ENCODE peak calls at places on chromosomes 4 and X, in four cellular contexts. One of them, this sample, is unnamed.

GRCh38 chr4:76198411-76199237 is 15.0 kb downstream of the SCARB2 start:
- DNase-seq in hepatocyte: peak; percentile 88
- DNase-seq in colonic mucosa: peak; percentile 86
- DNase-seq in SJSA1: peak; percentile 77
- DNase-seq in this sample: peak; percentile 52

GRCh38 chrX:54640721-54641120 is 110.7 kb downstream of the GNL3L start:
- DNase-seq in hepatocyte: peak; percentile 14
- DNase-seq in colonic mucosa: no peak
- DNase-seq in SJSA1: no peak
- DNase-seq in this sample: no peak

GRCh38 chr4:120616041-120616440 is 306.5 kb downstream of the PRDM5 start:
- DNase-seq in hepatocyte: no peak
- DNase-seq in colonic mucosa: no peak
- DNase-seq in SJSA1: no peak
- DNase-seq in this sample: no peak

GRCh38 chr4:186920486-186920885 is 196.8 kb upstream of the FAT1 start:
- DNase-seq in hepatocyte: no peak
- DNase-seq in colonic mucosa: no peak
- DNase-seq in SJSA1: no peak
- DNase-seq in this sample: no peak

GRCh38 chr4:94635172-94635571 is 122.6 kb upstream of the BMPR1B start:
- DNase-seq in hepatocyte: no peak
- DNase-seq in colonic mucosa: no peak
- DNase-seq in SJSA1: no peak
- DNase-seq in this sample: no peak

GRCh38 chr4:173301518-173302201 is 32.5 kb downstream of the HMGB2 start:
- DNase-seq in hepatocyte: peak; percentile 51
- DNase-seq in colonic mucosa: no peak
- DNase-seq in SJSA1: no peak
- DNase-seq in this sample: peak; percentile 38

GRCh38 chr4:46586566-46586965 is 196.6 kb upstream of the GABRA2 start:
- DNase-seq in hepatocyte: no peak
- DNase-seq in colonic mucosa: no peak
- DNase-seq in SJSA1: no peak
- DNase-seq in this sample: peak; percentile 13

GRCh38 chr4:56958111-56958517 is 19.3 kb downstream of the NOA1 start:
- DNase-seq in hepatocyte: peak; percentile 53
- DNase-seq in colonic mucosa: peak; percentile 69
- DNase-seq in SJSA1: peak; percentile 71
- DNase-seq in this sample: no peak

GRCh38 chr4:102163404-102164140 is 181.7 kb downstream of the SLC39A8 start:
- DNase-seq in hepatocyte: no peak
- DNase-seq in colonic mucosa: no peak
- DNase-seq in SJSA1: no peak
- DNase-seq in this sample: peak; percentile 2

GRCh38 chr4:112270643-112271484 is 14.8 kb downstream of the TIFA start:
- DNase-seq in hepatocyte: no peak
- DNase-seq in colonic mucosa: no peak
- DNase-seq in SJSA1: no peak
- DNase-seq in this sample: no peak

GRCh38 chr4:85901500-85901899 is 426.6 kb downstream of the ARHGAP24 start:
- DNase-seq in hepatocyte: no peak
- DNase-seq in colonic mucosa: no peak
- DNase-seq in SJSA1: no peak
- DNase-seq in this sample: no peak

GRCh38 chr4:2402053-2402452 is 16.4 kb downstream of the ZFYVE28 start:
- DNase-seq in hepatocyte: peak; percentile 90
- DNase-seq in colonic mucosa: peak; percentile 91
- DNase-seq in SJSA1: no peak
- DNase-seq in this sample: peak; percentile 94

GRCh38 chr4:56211202-56211601 is 176.1 kb downstream of the AASDH start:
- DNase-seq in hepatocyte: no peak
- DNase-seq in colonic mucosa: no peak
- DNase-seq in SJSA1: no peak
- DNase-seq in this sample: peak; percentile 13

GRCh38 chrX:34350552-34350951 is 218.4 kb upstream of the FAM47A start:
- DNase-seq in hepatocyte: no peak
- DNase-seq in colonic mucosa: no peak
- DNase-seq in SJSA1: no peak
- DNase-seq in this sample: no peak

GRCh38 chr4:113610542-113610941 is 151.0 kb downstream of the CAMK2D start:
- DNase-seq in hepatocyte: no peak
- DNase-seq in colonic mucosa: no peak
- DNase-seq in SJSA1: no peak
- DNase-seq in this sample: no peak

GRCh38 chrX:111265506-111265905 is 4.8 kb downstream of the CAPN6 start:
- DNase-seq in hepatocyte: no peak
- DNase-seq in colonic mucosa: no peak
- DNase-seq in SJSA1: no peak
- DNase-seq in this sample: no peak

GRCh38 chrX:129982300-129983246 is at the start of gene BCORL1:
- DNase-seq in hepatocyte: peak; percentile 93
- DNase-seq in colonic mucosa: peak; percentile 88
- DNase-seq in SJSA1: peak; percentile 91
- DNase-seq in this sample: peak; percentile 94

GRCh38 chr4:63620271-63620670 is 789.0 kb downstream of the TECRL start:
- DNase-seq in hepatocyte: no peak
- DNase-seq in colonic mucosa: no peak
- DNase-seq in SJSA1: no peak
- DNase-seq in this sample: no peak

GRCh38 chr4:165343353-165344191 is 16.1 kb downstream of the MSMO1 start:
- DNase-seq in hepatocyte: peak; percentile 37
- DNase-seq in colonic mucosa: no peak
- DNase-seq in SJSA1: no peak
- DNase-seq in this sample: peak; percentile 24

GRCh38 chr4:59971952-59972351 is 1228.2 kb upstream of the ADGRL3 start:
- DNase-seq in hepatocyte: no peak
- DNase-seq in colonic mucosa: no peak
- DNase-seq in SJSA1: no peak
- DNase-seq in this sample: no peak

GRCh38 chr4:41579556-41579955 is 41.6 kb downstream of the LIMCH1 start:
- DNase-seq in hepatocyte: no peak
- DNase-seq in colonic mucosa: no peak
- DNase-seq in SJSA1: no peak
- DNase-seq in this sample: no peak

GRCh38 chr4:20764353-20764752 is 64.1 kb downstream of the PACRGL start:
- DNase-seq in hepatocyte: no peak
- DNase-seq in colonic mucosa: no peak
- DNase-seq in SJSA1: no peak
- DNase-seq in this sample: no peak

GRCh38 chrX:16436348-16437188 is 213.4 kb upstream of the S100G start:
- DNase-seq in hepatocyte: peak; percentile 89
- DNase-seq in colonic mucosa: peak; percentile 84
- DNase-seq in SJSA1: peak; percentile 71
- DNase-seq in this sample: peak; percentile 91

GRCh38 chrX:115560978-115561604 is at the start of gene PLS3:
- DNase-seq in hepatocyte: peak; percentile 93
- DNase-seq in colonic mucosa: peak; percentile 84
- DNase-seq in SJSA1: peak; percentile 90
- DNase-seq in this sample: peak; percentile 93

GRCh38 chrX:24235084-24235710 is 78.7 kb downstream of the SUPT20HL2 start:
- DNase-seq in hepatocyte: no peak
- DNase-seq in colonic mucosa: no peak
- DNase-seq in SJSA1: no peak
- DNase-seq in this sample: no peak

GRCh38 chr4:144962300-144962699 is 135.7 kb downstream of the ANAPC10 start:
- DNase-seq in hepatocyte: no peak
- DNase-seq in colonic mucosa: no peak
- DNase-seq in SJSA1: no peak
- DNase-seq in this sample: no peak

DNA sequence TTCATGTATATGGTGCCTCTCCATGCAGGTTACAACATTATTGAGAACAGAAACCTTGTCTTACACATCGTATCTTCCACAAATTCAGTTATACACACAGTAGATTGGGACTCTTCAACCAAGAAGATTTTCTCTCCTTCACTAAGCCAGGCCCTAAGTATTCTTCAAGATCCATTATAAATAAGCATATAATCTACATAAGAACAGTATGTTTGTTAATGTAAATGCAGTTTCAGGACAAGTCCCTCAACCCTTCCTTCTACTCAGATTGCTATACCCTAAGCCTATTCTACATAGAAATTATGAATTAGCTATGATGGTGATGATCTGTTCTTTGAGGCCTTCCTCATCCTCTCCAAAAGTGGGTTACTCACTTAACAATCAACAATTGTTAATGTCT is 41.2 kb downstream of the COL4A6 start:
- DNase-seq in hepatocyte: no peak
- DNase-seq in colonic mucosa: no peak
- DNase-seq in SJSA1: no peak
- DNase-seq in this sample: no peak
- H3K27ac ChIP-seq in hepatocyte: peak overlapping the region; percentile 83
- H3K27ac ChIP-seq in colonic mucosa: no peak overlapping the region
- H3K27ac ChIP-seq in SJSA1: no peak overlapping the region
- H3K27ac ChIP-seq in this sample: no peak overlapping the region

DNA sequence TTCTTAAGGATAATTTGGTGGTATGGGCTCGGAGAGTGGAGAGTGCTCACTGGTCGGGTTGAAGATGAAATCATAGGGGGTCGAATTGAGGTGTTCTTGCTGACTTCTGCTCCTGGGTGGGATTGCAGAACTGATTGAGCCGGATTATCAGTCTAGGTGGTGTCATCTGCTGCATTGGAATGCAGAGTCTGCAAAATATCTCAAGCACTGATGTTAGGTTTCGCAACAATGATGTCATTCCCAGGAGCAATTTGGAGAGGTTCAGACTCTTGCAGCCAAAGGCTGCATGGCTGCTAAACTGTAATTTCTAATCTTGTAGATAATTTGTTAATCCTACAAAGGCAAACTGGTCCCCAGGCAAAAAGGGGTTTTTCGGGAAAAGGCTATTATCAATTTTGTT is 67.7 kb downstream of the RHOH start:
- DNase-seq in hepatocyte: peak; percentile 37
- DNase-seq in colonic mucosa: no peak
- DNase-seq in SJSA1: no peak
- DNase-seq in this sample: no peak
- H3K27ac ChIP-seq in hepatocyte: no peak overlapping the region
- H3K27ac ChIP-seq in colonic mucosa: no peak overlapping the region
- H3K27ac ChIP-seq in SJSA1: no peak overlapping the region
- H3K27ac ChIP-seq in this sample: no peak overlapping the region

GRCh38 chr4:55079451-55080173 is 45.8 kb downstream of the KDR start:
- DNase-seq in hepatocyte: no peak
- DNase-seq in colonic mucosa: no peak
- DNase-seq in SJSA1: no peak
- DNase-seq in this sample: no peak

GRCh38 chr4:55075823-55076418 is 49.5 kb downstream of the KDR start:
- DNase-seq in hepatocyte: peak; percentile 15
- DNase-seq in colonic mucosa: no peak
- DNase-seq in SJSA1: no peak
- DNase-seq in this sample: peak; percentile 56

GRCh38 chr4:55077577-55077976 is 47.8 kb downstream of the KDR start:
- DNase-seq in hepatocyte: no peak
- DNase-seq in colonic mucosa: no peak
- DNase-seq in SJSA1: no peak
- DNase-seq in this sample: no peak

GRCh38 chr4:55080174-55080865 is 45.1 kb downstream of the KDR start:
- DNase-seq in hepatocyte: no peak
- DNase-seq in colonic mucosa: no peak
- DNase-seq in SJSA1: no peak
- DNase-seq in this sample: no peak

DNA sequence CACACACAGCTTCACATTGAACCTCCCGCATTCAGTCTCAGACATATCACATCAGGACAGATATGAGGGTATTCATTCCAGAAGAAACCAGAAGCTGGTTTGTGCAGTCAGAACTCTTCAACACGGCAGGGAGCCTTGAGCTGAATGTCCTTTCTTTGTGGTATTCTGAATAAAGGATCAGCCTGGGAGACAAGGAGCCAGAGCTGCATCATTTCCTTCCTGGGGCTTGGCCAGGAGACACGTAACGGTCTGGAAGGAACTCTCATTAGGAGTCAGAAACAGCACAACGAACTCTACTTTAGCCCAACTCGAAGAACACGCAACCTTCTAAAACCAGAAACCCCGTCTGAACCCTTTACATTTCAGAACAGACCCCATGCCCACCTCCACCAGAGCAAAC is 46.4 kb downstream of the KDR start:
- DNase-seq in hepatocyte: no peak
- DNase-seq in colonic mucosa: no peak
- DNase-seq in SJSA1: no peak
- DNase-seq in this sample: peak; percentile 63
- H3K27ac ChIP-seq in hepatocyte: peak overlapping the region; percentile 19
- H3K27ac ChIP-seq in colonic mucosa: no peak overlapping the region
- H3K27ac ChIP-seq in SJSA1: no peak overlapping the region
- H3K27ac ChIP-seq in this sample: no peak overlapping the region

DNA sequence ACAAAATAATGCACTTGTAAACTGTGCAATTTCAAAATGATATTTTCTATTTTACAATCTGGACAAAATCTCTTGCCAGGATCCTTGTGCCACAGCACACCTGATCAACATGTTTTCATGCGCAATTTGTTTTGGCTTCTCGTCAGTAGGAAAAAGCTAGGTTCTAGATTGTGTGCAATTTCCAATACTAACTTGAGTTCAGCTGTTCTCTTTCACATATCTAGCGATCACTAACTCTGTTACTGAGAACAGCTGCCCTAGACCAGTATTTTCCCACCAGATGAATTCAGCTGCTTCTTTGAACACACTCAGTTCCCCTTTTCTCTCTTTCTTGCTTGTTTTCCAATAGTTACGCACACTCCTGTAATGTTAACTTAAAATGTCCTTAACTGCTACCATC is 131.2 kb downstream of the MAGEB5 start:
- DNase-seq in hepatocyte: no peak
- DNase-seq in colonic mucosa: no peak
- DNase-seq in SJSA1: no peak
- DNase-seq in this sample: no peak
- H3K27ac ChIP-seq in hepatocyte: no peak overlapping the region
- H3K27ac ChIP-seq in colonic mucosa: no peak overlapping the region
- H3K27ac ChIP-seq in SJSA1: no peak overlapping the region
- H3K27ac ChIP-seq in this sample: no peak overlapping the region

DNA sequence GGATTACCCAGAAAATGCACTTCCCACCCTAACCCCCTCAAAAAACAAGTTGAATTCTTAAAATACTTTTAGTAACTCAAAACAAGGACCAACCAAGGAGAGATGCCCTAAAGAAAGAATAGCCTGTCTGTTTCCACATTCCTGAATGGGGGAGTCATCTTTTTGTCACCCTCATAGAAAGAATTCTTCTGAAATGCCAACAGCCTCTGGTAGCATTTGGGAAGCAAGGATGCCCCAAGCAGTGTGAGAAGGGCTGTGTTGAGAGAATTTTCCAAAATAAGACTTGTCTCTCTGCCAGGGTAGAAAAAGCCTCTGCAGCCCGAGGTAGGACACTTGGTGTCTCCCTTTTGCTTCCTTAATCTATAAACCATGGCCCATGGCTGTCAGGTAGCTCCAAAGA is 173.1 kb upstream of the VCX3A start:
- DNase-seq in hepatocyte: no peak
- DNase-seq in colonic mucosa: no peak
- DNase-seq in SJSA1: no peak
- DNase-seq in this sample: no peak
- H3K27ac ChIP-seq in hepatocyte: no peak overlapping the region
- H3K27ac ChIP-seq in colonic mucosa: no peak overlapping the region
- H3K27ac ChIP-seq in SJSA1: peak overlapping the region; percentile 49
- H3K27ac ChIP-seq in this sample: no peak overlapping the region